ENCODE peak calls at places on chromosome 16, in ten cellular contexts. Y is PC-3; H is Calu3; F is choroid plexus epithelial cell; B is activated CD8-positive, alpha-beta memory T cell treated with anti-CD3 and anti-CD28 coated beads for 4 hours; M is stimulated activated CD8-positive, alpha-beta memory T cell treated with anti-CD3 and anti-CD28 coated beads, Interleukin-4, amount 100 ng/mL, for 4 hours; K is T-helper 1 cell; V is NCI-H1105; U is adrenal gland; R is NCI-H1092. J is an unnamed sample.

GRCh38 chr16:57477531-57478202 is 8.6 kb downstream of the DOK4 start:
- DNase-seq in M (no peak), H (no peak), K (no peak), Y (no peak), R (no peak), B (no peak), U (no peak), F (no peak), V (no peak), J (no peak)

GRCh38 chr16:68644715-68645493 is at the start of gene CDH3:
- DNase-seq in K (no peak), B (no peak), H (peak), Y (peak), R (no peak), U (no peak), F (no peak), M (no peak), V (peak), J (no peak)

GRCh38 chr16:53809088-53809951 is 105.4 kb downstream of the FTO start:
- DNase-seq in F (peak), M (no peak), B (no peak), R (no peak), V (no peak), K (no peak), Y (peak), U (no peak), H (no peak), J (no peak)

GRCh38 chr16:29811170-29811895 is 660 bp upstream of the PRRT2 start:
- DNase-seq in H (peak), B (no peak), U (peak), R (peak), V (peak), F (peak), Y (peak), K (peak), M (no peak), J (peak)

GRCh38 chr16:30395992-30396560 is 856 bp downstream of the ZNF48 start:
- DNase-seq in B (no peak), K (no peak), F (no peak), M (no peak), Y (no peak), H (no peak), R (no peak), V (no peak), U (no peak), J (no peak)

GRCh38 chr16:79334127-79334526 is 266.4 kb downstream of the MAF start:
- DNase-seq in R (no peak), V (no peak), Y (no peak), F (no peak), B (no peak), U (no peak), K (peak), M (no peak), H (peak), J (no peak)

GRCh38 chr16:58046054-58046881 is 20.7 kb downstream of the MMP15 start:
- DNase-seq in K (no peak), Y (no peak), F (no peak), V (no peak), U (no peak), B (no peak), R (no peak), H (no peak), M (no peak), J (no peak)

GRCh38 chr16:57748596-57748995 is 13.0 kb downstream of the KATNB1 start:
- DNase-seq in H (no peak), V (no peak), K (no peak), F (no peak), Y (no peak), R (no peak), B (no peak), U (no peak), M (no peak), J (no peak)

GRCh38 chr16:8887952-8888560 is 5.9 kb downstream of the LITAFD start:
- DNase-seq in B (no peak), Y (peak), M (no peak), U (peak), F (no peak), R (no peak), V (no peak), K (no peak), H (no peak), J (no peak)

GRCh38 chr16:58500329-58501241 is 642 bp downstream of the NDRG4 start:
- DNase-seq in F (no peak), R (no peak), H (no peak), V (peak), B (no peak), Y (no peak), K (no peak), M (no peak), U (no peak), J (no peak)